ENCODE peak calls at places on chromosome 6, in eight cellular contexts. J is gastrocnemius medialis, C is prostate gland, U is sigmoid colon, W is GM12891, K is HCT116, O is body of pancreas, E is erythroblast. M is an unnamed sample.

GRCh38 chr6:15677822-15678221 is 15.0 kb upstream of the DTNBP1 start:
- DNase-seq in E (no peak), K (no peak), C (no peak), J (no peak), O (no peak), W (no peak), U (no peak), M (no peak)

GRCh38 chr6:75478929-75479328 is 14.7 kb downstream of the FILIP1 start:
- DNase-seq in W (no peak), J (no peak), O (no peak), U (no peak), E (no peak), K (no peak), C (no peak), M (no peak)

GRCh38 chr6:141398954-141399353 is 733.8 kb upstream of the GJE1 start:
- DNase-seq in E (no peak), C (no peak), U (no peak), K (no peak), O (no peak), J (no peak), W (no peak), M (no peak)

GRCh38 chr6:74971631-74972030 is 234.2 kb downstream of the COL12A1 start:
- DNase-seq in E (no peak), K (no peak), U (no peak), J (no peak), O (no peak), C (no peak), W (no peak), M (no peak)

GRCh38 chr6:169073311-169073710 is 180.3 kb downstream of the THBS2 start:
- DNase-seq in K (no peak), W (no peak), O (no peak), U (no peak), J (no peak), C (no peak), E (no peak), M (no peak)

GRCh38 chr6:161393839-161394364 is 120.0 kb upstream of the AGPAT4 start:
- DNase-seq in C (peak), W (peak), U (no peak), O (peak), K (peak), E (peak), J (peak), M (peak)

GRCh38 chr6:49462599-49462926 is 490 bp downstream of the MMUT start:
- DNase-seq in U (no peak), O (no peak), K (no peak), E (peak), J (no peak), C (no peak), W (no peak), M (no peak)

GRCh38 chr6:104711371-104711770 is 148.3 kb downstream of the HACE1 start:
- DNase-seq in U (no peak), C (no peak), J (no peak), W (no peak), K (no peak), O (no peak), E (no peak), M (no peak)

GRCh38 chr6:142373268-142374089 is 71.7 kb downstream of the ADGRG6 start:
- DNase-seq in K (no peak), U (no peak), E (no peak), O (no peak), J (no peak), C (no peak), W (no peak), M (no peak)

GRCh38 chr6:108635505-108636226 is 74.9 kb downstream of the FOXO3 start:
- DNase-seq in J (peak), K (no peak), W (no peak), E (no peak), O (no peak), C (no peak), U (no peak), M (no peak)

GRCh38 chr6:156058356-156058755 is 602.7 kb upstream of the NOX3 start:
- DNase-seq in U (no peak), J (no peak), W (no peak), C (no peak), K (no peak), E (no peak), O (no peak), M (no peak)

DNA sequence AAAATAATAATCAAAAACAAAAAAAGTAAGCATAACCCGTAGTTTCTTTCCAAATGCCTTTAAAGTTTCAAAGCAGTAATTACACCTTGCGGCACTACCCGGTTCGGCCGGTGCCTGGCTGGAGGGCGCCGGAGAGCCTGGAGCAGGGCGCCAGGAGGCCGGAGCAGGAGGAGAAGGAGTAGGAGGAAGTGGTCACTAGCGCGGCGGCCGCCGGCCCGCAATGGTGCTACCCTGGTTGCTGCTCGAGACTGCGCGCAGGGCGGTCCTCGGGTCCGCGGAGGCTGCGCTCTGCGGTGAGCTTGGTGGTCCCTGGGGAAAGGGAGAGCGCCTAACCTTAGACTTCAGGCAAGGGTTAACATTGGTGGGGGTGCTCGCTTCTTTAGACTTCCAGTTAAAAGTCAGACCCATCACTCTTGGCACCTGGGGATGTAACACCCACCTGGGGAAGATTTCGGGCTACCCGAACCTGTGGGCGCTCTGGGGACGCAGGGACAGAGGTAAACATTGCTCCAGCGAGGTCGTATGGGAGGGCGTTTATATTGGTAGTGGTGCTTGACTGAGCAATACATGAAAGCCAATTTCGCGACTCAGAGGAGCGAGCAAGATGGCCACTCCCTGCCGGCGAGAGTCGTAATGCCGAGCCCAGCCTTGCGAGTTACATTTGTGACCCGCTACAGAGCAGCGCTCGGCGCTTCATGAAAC is 5.8 kb upstream of the USP45 start:
- DNase-seq in W (peak), E (peak), O (peak), C (peak), K (peak), U (peak), J (peak), M (peak)
- TF ChIP-seq POLR2A in W (peak), E (peak), O (peak), C (peak), K (peak), U (peak), J (peak), M (peak)

GRCh38 chr6:33744001-33744848 is 2.5 kb downstream of the IP6K3 start:
- DNase-seq in J (peak), K (peak), W (peak), U (peak), O (peak), E (peak), C (peak), M (no peak)
- TF ChIP-seq POLR2A in J (no peak), K (no peak), W (no peak), U (no peak), O (no peak), E (no peak), C (no peak), M (no peak)

DNA sequence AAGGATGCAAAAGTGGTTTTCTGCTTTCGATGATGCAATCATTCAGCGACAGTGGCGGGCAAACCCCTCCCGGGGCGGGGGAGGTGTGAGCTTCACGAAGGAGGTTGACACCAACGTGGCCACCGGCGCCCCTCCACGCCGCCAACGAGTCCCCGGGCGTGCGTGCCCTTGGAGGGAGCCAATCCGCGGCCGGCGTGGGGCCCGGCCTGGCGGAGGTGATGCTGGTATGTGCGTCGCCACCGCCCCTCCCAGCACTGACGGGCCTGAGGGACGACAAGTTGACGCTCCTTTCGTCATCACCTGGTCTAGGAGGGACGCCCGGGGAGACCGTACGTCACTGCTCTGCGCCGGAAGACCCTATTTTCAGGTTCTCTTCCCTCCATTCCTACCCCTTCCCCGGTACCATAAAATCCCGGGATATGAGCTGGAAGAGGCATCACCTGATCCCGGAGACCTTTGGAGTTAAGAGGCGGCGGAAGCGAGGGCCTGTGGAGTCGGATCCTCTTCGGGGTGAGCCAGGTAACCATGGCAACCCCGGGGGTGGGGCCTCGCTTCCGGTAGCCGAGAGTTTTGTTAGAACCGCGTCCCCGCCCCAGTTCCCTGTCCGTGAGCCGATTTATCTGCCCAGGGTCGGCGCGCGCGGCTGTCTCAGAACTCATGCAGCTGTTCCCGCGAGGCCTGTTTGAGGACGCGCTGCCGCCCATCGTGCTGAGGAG is at the start of gene DXO:
- DNase-seq in C (peak), J (peak), E (peak), W (peak), U (peak), O (peak), K (peak), M (peak)
- TF ChIP-seq POLR2A in C (peak), J (peak), E (peak), W (peak), U (no peak), O (peak), K (no peak), M (peak)

DNA sequence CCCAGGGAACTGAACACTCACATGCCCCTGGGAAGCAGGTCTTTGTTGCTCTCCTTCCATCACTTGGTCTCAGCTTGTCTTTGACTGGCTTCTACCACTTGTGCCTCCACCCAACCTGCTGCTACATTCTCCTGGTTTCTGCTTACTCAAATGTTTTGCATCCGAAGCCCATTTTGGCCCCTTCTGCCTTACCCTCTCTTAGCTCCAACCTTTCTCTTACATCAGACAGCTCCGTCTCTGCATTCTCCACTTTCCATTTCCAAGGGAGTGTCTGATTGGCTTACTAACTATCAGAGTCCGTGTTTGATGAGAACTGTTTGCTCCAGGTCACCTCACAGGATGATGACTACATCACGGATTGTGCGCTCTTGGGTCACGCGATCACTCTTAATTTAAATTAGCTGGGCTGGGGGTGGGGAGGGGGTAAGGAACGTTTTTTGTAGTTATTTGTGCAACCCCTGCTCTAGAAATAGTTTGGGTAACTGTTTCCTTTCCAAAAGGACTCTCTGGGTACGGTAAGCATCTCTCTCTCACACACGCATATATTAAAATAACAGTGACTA is 844 bp upstream of the ABRACL start:
- DNase-seq in W (no peak), C (no peak), U (no peak), E (peak), O (peak), J (no peak), K (no peak), M (no peak)
- TF ChIP-seq POLR2A in W (no peak), C (no peak), U (no peak), E (no peak), O (no peak), J (no peak), K (no peak), M (no peak)

GRCh38 chr6:133952815-133953633 is at the start of gene TBPL1:
- DNase-seq in U (peak), W (peak), J (peak), K (peak), E (peak), C (peak), O (peak), M (peak)
- TF ChIP-seq POLR2A in U (peak), W (peak), J (peak), K (peak), E (peak), C (peak), O (peak), M (no peak)

GRCh38 chr6:144095134-144096002 is at the start of gene SF3B5:
- DNase-seq in K (peak), C (peak), E (peak), J (peak), O (peak), W (peak), U (peak), M (peak)
- TF ChIP-seq POLR2A in K (peak), C (peak), E (peak), J (peak), O (peak), W (peak), U (peak), M (peak)